ENCODE peak calls at places on chromosome 7, in five cellular contexts. B is suprapubic skin, S is upper lobe of left lung, Z is sigmoid colon, Q is spleen. C is an unnamed sample.
A peak's percentile ranks its signal among the peaks of the same experiment; 100 is the strongest.

GRCh38 chr7:99844354-99844753 is 16.5 kb downstream of the CYP3A43 start:
- DNase-seq in B (no peak), S (no peak), Z (no peak), Q (no peak), C (no peak)

GRCh38 chr7:135856356-135857144 is 107.9 kb upstream of the FAM180A start:
- DNase-seq in B (no peak), S (no peak), Z (no peak), Q (no peak), C (no peak)

GRCh38 chr7:124033093-124033806 is 383 bp upstream of the TMEM229A start:
- DNase-seq in B (no peak), S (peak; percentile 84), Z (peak; percentile 54), Q (no peak), C (no peak)

GRCh38 chr7:95441042-95441823 is 6.4 kb upstream of the PON2 start:
- DNase-seq in B (no peak), S (no peak), Z (no peak), Q (no peak), C (no peak)

GRCh38 chr7:91351374-91351773 is 87.1 kb downstream of the FZD1 start:
- DNase-seq in B (no peak), S (no peak), Z (no peak), Q (no peak), C (no peak)

GRCh38 chr7:27933691-27934565 is 194.0 kb downstream of the TAX1BP1 start:
- DNase-seq in B (no peak), S (no peak), Z (no peak), Q (no peak), C (no peak)

GRCh38 chr7:584122-584465 is 64.4 kb upstream of the PDGFA start:
- DNase-seq in B (no peak), S (no peak), Z (no peak), Q (peak; percentile 91), C (no peak)

GRCh38 chr7:47763063-47763974 is 181.4 kb upstream of the TNS3 start:
- DNase-seq in B (no peak), S (no peak), Z (no peak), Q (no peak), C (no peak)

GRCh38 chr7:40482794-40483374 is 348.1 kb downstream of the SUGCT start:
- DNase-seq in B (no peak), S (no peak), Z (no peak), Q (no peak), C (no peak)

GRCh38 chr7:522071-522937 is 2.7 kb upstream of the PDGFA start:
- DNase-seq in B (no peak), S (peak; percentile 90), Z (no peak), Q (no peak), C (no peak)

GRCh38 chr7:129831424-129832058 is 121.2 kb downstream of the UBE2H start:
- DNase-seq in B (no peak), S (no peak), Z (no peak), Q (no peak), C (no peak)

GRCh38 chr7:44391746-44392617 is 66.6 kb upstream of the CAMK2B start:
- DNase-seq in B (no peak), S (no peak), Z (no peak), Q (no peak), C (peak; percentile 88)

GRCh38 chr7:128839751-128840177 is 9.6 kb downstream of the FLNC start:
- DNase-seq in B (no peak), S (peak; percentile 72), Z (no peak), Q (no peak), C (no peak)

GRCh38 chr7:55552320-55553086 is 19.8 kb downstream of the VOPP1 start:
- DNase-seq in B (no peak), S (no peak), Z (no peak), Q (no peak), C (no peak)

GRCh38 chr7:47572939-47573757 is 8.8 kb downstream of the TNS3 start:
- DNase-seq in B (no peak), S (peak; percentile 60), Z (no peak), Q (no peak), C (no peak)

GRCh38 chr7:100865971-100866720 is 1.0 kb upstream of the TRIP6 start:
- DNase-seq in B (peak; percentile 91), S (peak; percentile 96), Z (peak; percentile 95), Q (peak; percentile 90), C (no peak)

GRCh38 chr7:35781200-35781701 is 19.6 kb upstream of the SEPTIN7 start:
- DNase-seq in B (no peak), S (no peak), Z (no peak), Q (no peak), C (no peak)

GRCh38 chr7:317643-318405 is 27.9 kb downstream of the FOXL3 start:
- DNase-seq in B (no peak), S (peak; percentile 65), Z (no peak), Q (peak; percentile 64), C (no peak)

GRCh38 chr7:94654764-94655561 is 970 bp downstream of the SGCE start:
- DNase-seq in B (no peak), S (no peak), Z (peak; percentile 72), Q (no peak), C (no peak)

GRCh38 chr7:40658731-40659130 is 523.9 kb downstream of the SUGCT start:
- DNase-seq in B (no peak), S (no peak), Z (no peak), Q (no peak), C (no peak)

GRCh38 chr7:135905858-135906257 is 71.3 kb downstream of the MTPN start:
- DNase-seq in B (no peak), S (no peak), Z (no peak), Q (no peak), C (no peak)

GRCh38 chr7:99623702-99624447 is 7.1 kb downstream of the ZSCAN25 start:
- DNase-seq in B (no peak), S (no peak), Z (no peak), Q (no peak), C (peak; percentile 40)

GRCh38 chr7:7772385-7772784 is 54.0 kb upstream of the RPA3 start:
- DNase-seq in B (no peak), S (no peak), Z (no peak), Q (no peak), C (no peak)

GRCh38 chr7:17318146-17318545 is 19.7 kb downstream of the AHR start:
- DNase-seq in B (no peak), S (no peak), Z (no peak), Q (no peak), C (no peak)

GRCh38 chr7:77684030-77684429 is 12.2 kb upstream of the RSBN1L start:
- DNase-seq in B (no peak), S (no peak), Z (no peak), Q (no peak), C (no peak)

GRCh38 chr7:45028920-45029344 is 28.9 kb downstream of the CCM2 start:
- DNase-seq in B (no peak), S (no peak), Z (no peak), Q (no peak), C (no peak)

GRCh38 chr7:120988591-120989299 is at the start of gene CPED1:
- DNase-seq in B (peak; percentile 86), S (peak; percentile 95), Z (peak; percentile 91), Q (peak; percentile 92), C (no peak)

GRCh38 chr7:70463332-70463938 is 668.5 kb upstream of the GALNT17 start:
- DNase-seq in B (no peak), S (no peak), Z (no peak), Q (no peak), C (no peak)

GRCh38 chr7:80885774-80886173 is 33.1 kb downstream of the SEMA3C start:
- DNase-seq in B (no peak), S (no peak), Z (no peak), Q (no peak), C (no peak)
- TF ChIP-seq POLR2AphosphoS5 in B (no peak), S (no peak), Z (no peak), Q (no peak), C (no peak)

GRCh38 chr7:13447637-13448036 is 541.8 kb downstream of the ETV1 start:
- DNase-seq in B (no peak), S (no peak), Z (no peak), Q (no peak), C (no peak)
- H3K27ac ChIP-seq in B (no peak overlapping the region), S (no peak overlapping the region), Z (no peak overlapping the region), Q (no peak overlapping the region), C (no peak overlapping the region)

GRCh38 chr7:81600608-81601007 is 169.2 kb downstream of the HGF start:
- DNase-seq in B (no peak), S (no peak), Z (no peak), Q (no peak), C (no peak)
- TF ChIP-seq POLR2AphosphoS5 in B (no peak), S (no peak), Z (no peak), Q (no peak), C (no peak)

GRCh38 chr7:2104716-2105115 is 128.0 kb downstream of the MAD1L1 start:
- DNase-seq in B (no peak), S (peak; percentile 48), Z (no peak), Q (no peak), C (peak; percentile 92)
- H3K27ac ChIP-seq in B (no peak overlapping the region), S (no peak overlapping the region), Z (peak overlapping the region; percentile 74), Q (peak overlapping the region; percentile 69), C (peak overlapping the region; percentile 74)

DNA sequence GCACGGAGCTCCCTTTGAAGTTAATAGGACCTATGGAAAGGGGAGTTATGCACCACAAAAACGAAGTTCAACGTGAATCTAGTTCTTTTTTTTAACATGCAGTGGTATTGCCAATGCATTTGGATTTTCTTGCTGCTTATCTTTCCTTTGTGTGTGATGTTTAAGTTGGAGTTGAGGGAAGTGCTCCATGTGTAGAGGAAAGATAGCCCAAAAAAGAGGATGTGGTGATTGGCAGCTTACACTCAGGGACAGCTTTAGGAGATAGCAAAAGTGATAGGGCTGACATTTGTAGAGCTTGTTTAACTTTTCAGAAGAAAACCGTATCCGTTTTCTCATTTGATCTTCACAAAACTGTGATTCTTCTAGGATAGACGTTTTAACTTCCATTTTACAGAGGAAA is 101.3 kb downstream of the MDFIC start:
- DNase-seq in B (no peak), S (no peak), Z (no peak), Q (no peak), C (no peak)
- TF ChIP-seq POLR2AphosphoS5 in B (no peak), S (no peak), Z (no peak), Q (no peak), C (no peak)

C was measured in vagina.